ENCODE peak calls at places on chromosomes 11 and 22, in six cellular contexts. S is kidney, P is IMR-90, E is astrocyte, Y is lower lobe of right lung, C is HCT116. A is an unnamed sample.

GRCh38 chr11:134578807-134579708 is 167.0 kb upstream of the B3GAT1 start:
- DNase-seq in E (no peak), Y (no peak), S (no peak), P (no peak), C (peak; percentile 18), A (no peak)

GRCh38 chr22:24727218-24727851 is 47.2 kb downstream of the PIWIL3 start:
- DNase-seq in P (peak; percentile 94), Y (no peak), E (peak; percentile 81), C (peak; percentile 72), S (no peak), A (no peak)

GRCh38 chr11:47136921-47137320 is 39.8 kb downstream of the ARFGAP2 start:
- DNase-seq in P (no peak), C (no peak), Y (no peak), S (no peak), E (no peak), A (no peak)

GRCh38 chr11:106724293-106724892 is 293.9 kb downstream of the GUCY1A2 start:
- DNase-seq in C (no peak), S (no peak), Y (no peak), P (peak; percentile 6), E (peak; percentile 66), A (no peak)

GRCh38 chr11:2196970-2197770 is 25.6 kb upstream of the TH start:
- DNase-seq in Y (peak; percentile 87), E (peak; percentile 22), P (peak; percentile 38), C (peak; percentile 54), S (peak; percentile 92), A (peak; percentile 74)

GRCh38 chr22:38947321-38948112 is 9.9 kb upstream of the APOBEC3A start:
- DNase-seq in E (no peak), Y (peak; percentile 45), C (no peak), S (peak; percentile 35), P (no peak), A (no peak)

GRCh38 chr22:35124674-35125219 is 58.8 kb downstream of the ISX start:
- DNase-seq in Y (no peak), C (no peak), P (no peak), S (no peak), E (no peak), A (no peak)

GRCh38 chr11:44006882-44007495 is 40.8 kb upstream of the ACCSL start:
- DNase-seq in E (no peak), P (no peak), S (peak; percentile 74), C (no peak), Y (no peak), A (no peak)

DNA sequence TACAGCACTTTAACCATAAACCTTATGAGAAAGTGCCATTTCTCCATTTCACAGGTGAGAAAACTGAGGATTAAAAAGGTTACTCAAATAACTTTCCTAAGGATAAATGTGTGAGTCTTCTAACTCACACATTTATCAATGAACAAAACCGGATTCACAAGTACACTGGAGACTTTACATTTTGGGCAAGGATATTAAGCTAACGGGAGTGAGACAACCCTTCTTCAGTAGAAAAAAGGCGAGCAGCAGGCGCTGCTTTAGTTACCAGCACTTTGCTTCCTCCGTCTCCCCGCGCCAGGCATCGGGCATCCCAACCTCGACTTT is 356 bp upstream of the TTC12 start:
- DNase-seq in P (no peak), E (no peak), S (no peak), Y (no peak), C (no peak), A (no peak)
- H3K27ac ChIP-seq in P (peak overlapping the region; percentile 27), E (peak overlapping the region; percentile 40), S (no peak overlapping the region), Y (peak overlapping the region; percentile 95), C (no peak overlapping the region), A (no peak overlapping the region)

GRCh38 chr11:15599376-15599775 is 484.7 kb downstream of the INSC start:
- DNase-seq in E (no peak), Y (no peak), P (no peak), S (no peak), C (no peak), A (no peak)

GRCh38 chr11:15603208-15603607 is 488.5 kb downstream of the INSC start:
- DNase-seq in P (no peak), S (no peak), E (no peak), C (no peak), Y (no peak), A (no peak)

GRCh38 chr11:15605094-15605493 is 490.4 kb downstream of the INSC start:
- DNase-seq in E (no peak), S (no peak), P (no peak), Y (no peak), C (no peak), A (no peak)

GRCh38 chr11:15602042-15602441 is 487.3 kb downstream of the INSC start:
- DNase-seq in E (no peak), P (no peak), S (no peak), C (no peak), Y (no peak), A (no peak)

GRCh38 chr11:15602779-15603178 is 488.1 kb downstream of the INSC start:
- DNase-seq in S (no peak), C (no peak), E (no peak), Y (no peak), P (no peak), A (no peak)
- H3K27ac ChIP-seq in S (no peak overlapping the region), C (no peak overlapping the region), E (no peak overlapping the region), Y (no peak overlapping the region), P (no peak overlapping the region), A (no peak overlapping the region)

DNA sequence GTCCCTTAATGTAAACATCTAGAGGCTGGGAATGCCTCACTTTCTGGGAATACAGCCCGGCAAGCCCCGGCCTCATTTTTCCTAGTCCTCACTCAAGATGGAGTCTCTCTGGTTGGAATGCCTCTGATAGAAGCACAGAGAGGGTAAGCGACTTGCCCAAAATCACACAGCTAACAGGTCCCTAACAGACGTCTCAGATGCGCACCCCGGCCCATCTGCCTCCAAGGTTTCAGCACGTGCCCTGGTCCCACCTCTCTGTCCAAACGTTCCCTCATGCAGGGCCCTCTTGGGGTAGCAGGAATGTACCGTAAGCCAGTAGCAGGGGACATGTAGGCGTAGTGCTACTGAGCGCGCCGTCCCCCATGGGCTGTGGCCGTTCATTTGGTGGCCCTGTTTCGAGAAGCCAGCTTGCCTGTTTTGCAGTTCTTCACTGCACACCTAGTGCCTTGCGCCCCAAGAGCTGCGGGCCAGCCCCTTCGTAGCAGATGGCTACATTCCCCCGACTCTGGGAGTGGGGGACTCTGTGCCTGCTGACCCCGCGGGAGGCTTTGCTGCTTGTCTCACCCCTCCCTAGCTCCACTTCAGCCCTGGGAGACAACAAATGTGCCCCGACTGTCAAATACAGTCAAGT is 62.1 kb upstream of the FADD start:
- DNase-seq in Y (no peak), S (no peak), P (peak; percentile 36), E (no peak), C (no peak), A (no peak)
- H3K27ac ChIP-seq in Y (no peak overlapping the region), S (no peak overlapping the region), P (no peak overlapping the region), E (no peak overlapping the region), C (no peak overlapping the region), A (no peak overlapping the region)

GRCh38 chr11:11624926-11625325 is 3.1 kb upstream of the GALNT18 start:
- DNase-seq in E (no peak), P (no peak), C (no peak), Y (no peak), S (no peak), A (no peak)

GRCh38 chr11:11622772-11623531 is 1.1 kb upstream of the GALNT18 start:
- DNase-seq in C (no peak), Y (no peak), P (no peak), S (no peak), E (no peak), A (no peak)

GRCh38 chr11:11621881-11622706 is at the start of gene GALNT18:
- DNase-seq in Y (peak; percentile 92), E (peak; percentile 83), S (peak; percentile 98), P (peak; percentile 90), C (peak; percentile 81), A (peak; percentile 44)

GRCh38 chr11:11626128-11626527 is 4.3 kb upstream of the GALNT18 start:
- DNase-seq in Y (no peak), E (no peak), P (no peak), C (no peak), S (no peak), A (no peak)

DNA sequence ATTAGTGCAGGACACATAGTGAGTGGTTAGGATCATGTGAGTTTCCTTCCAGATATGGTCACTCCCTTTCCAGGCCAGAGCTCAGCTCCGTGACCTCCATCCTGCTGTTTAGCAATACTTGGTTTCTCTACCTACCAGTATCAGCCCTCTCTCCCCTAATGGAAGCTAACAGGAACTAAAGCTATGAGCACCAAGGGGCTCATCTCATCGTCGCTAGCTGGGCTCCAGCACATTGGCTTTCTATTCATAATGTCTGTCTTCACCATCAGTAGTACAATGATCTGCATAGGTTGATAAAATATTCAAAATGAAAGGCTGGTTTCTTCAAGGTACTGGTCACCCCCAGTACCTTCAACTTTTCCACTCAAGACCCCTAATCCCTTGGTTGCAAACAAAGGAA is 2.4 kb upstream of the GALNT18 start:
- DNase-seq in E (no peak), P (no peak), S (no peak), Y (no peak), C (no peak), A (no peak)
- H3K27ac ChIP-seq in E (no peak overlapping the region), P (no peak overlapping the region), S (no peak overlapping the region), Y (peak overlapping the region; percentile 46), C (no peak overlapping the region), A (no peak overlapping the region)

GRCh38 chr11:20670932-20671403 is 1.6 kb downstream of the NELL1 start:
- DNase-seq in P (no peak), E (no peak), C (no peak), Y (no peak), S (peak; percentile 45), A (no peak)

GRCh38 chr11:20671856-20672546 is 2.6 kb downstream of the NELL1 start:
- DNase-seq in P (no peak), C (peak; percentile 0), Y (no peak), E (no peak), S (no peak), A (no peak)

GRCh38 chr11:20668410-20668809 is 976 bp upstream of the NELL1 start:
- DNase-seq in S (no peak), P (no peak), E (no peak), Y (no peak), C (no peak), A (no peak)

GRCh38 chr11:20668844-20669832 is at the start of gene NELL1:
- DNase-seq in E (no peak), Y (no peak), P (no peak), S (peak; percentile 65), C (no peak), A (no peak)

GRCh38 chr11:20669833-20670684 is 673 bp downstream of the NELL1 start:
- DNase-seq in E (no peak), Y (no peak), C (no peak), P (no peak), S (peak; percentile 70), A (no peak)
- H3K27ac ChIP-seq in E (no peak overlapping the region), Y (no peak overlapping the region), C (no peak overlapping the region), P (no peak overlapping the region), S (no peak overlapping the region), A (no peak overlapping the region)

A was measured in HL-60.